ENCODE peak calls at places on chromosome 22, in eight cellular contexts. D is lower leg skin, G is progenitor cell of endocrine pancreas, E is left lung, R is tibial artery, U is CD14-positive monocyte, Z is GM06990, C is omental fat pad. Y is an unnamed sample.

GRCh38 chr22:50678218-50678650 is 5.6 kb downstream of the SHANK3 start:
- DNase-seq in D (peak), G (peak), E (peak), R (no peak), U (no peak), Z (no peak), C (no peak), Y (no peak)

GRCh38 chr22:17105143-17106129 is 15.7 kb downstream of the TMEM121B start:
- DNase-seq in D (no peak), G (no peak), E (no peak), R (no peak), U (peak), Z (no peak), C (no peak), Y (no peak)

GRCh38 chr22:50329236-50329635 is 2.4 kb upstream of the DENND6B start:
- DNase-seq in D (no peak), G (no peak), E (no peak), R (no peak), U (no peak), Z (no peak), C (no peak), Y (no peak)

GRCh38 chr22:45425531-45426265 is 12.2 kb downstream of the RIBC2 start:
- DNase-seq in D (peak), G (no peak), E (peak), R (peak), U (no peak), Z (no peak), C (no peak), Y (no peak)

GRCh38 chr22:21629262-21630149 is at the start of gene YDJC:
- DNase-seq in D (peak), G (peak), E (peak), R (peak), U (peak), Z (peak), C (peak), Y (peak)

GRCh38 chr22:39703890-39704658 is 133.5 kb downstream of the CACNA1I start:
- DNase-seq in D (no peak), G (no peak), E (peak), R (no peak), U (no peak), Z (no peak), C (no peak), Y (no peak)

GRCh38 chr22:49633010-49633324 is 194.7 kb downstream of the BRD1 start:
- DNase-seq in D (no peak), G (no peak), E (peak), R (no peak), U (no peak), Z (no peak), C (no peak), Y (no peak)

GRCh38 chr22:39233736-39234120 is 11.1 kb downstream of the PDGFB start:
- DNase-seq in D (no peak), G (no peak), E (peak), R (no peak), U (no peak), Z (no peak), C (no peak), Y (no peak)

GRCh38 chr22:47597041-47597440 is 834.6 kb downstream of the TBC1D22A start:
- DNase-seq in D (peak), G (no peak), E (no peak), R (no peak), U (no peak), Z (no peak), C (no peak), Y (no peak)

GRCh38 chr22:29315286-29316195 is at the start of gene RASL10A:
- DNase-seq in D (no peak), G (no peak), E (peak), R (no peak), U (no peak), Z (no peak), C (no peak), Y (no peak)

GRCh38 chr22:48927591-48927990 is 900.1 kb downstream of the BRD1 start:
- DNase-seq in D (peak), G (no peak), E (no peak), R (no peak), U (no peak), Z (no peak), C (no peak), Y (no peak)

GRCh38 chr22:40878937-40879336 is 17.0 kb upstream of the DNAJB7 start:
- DNase-seq in D (no peak), G (no peak), E (no peak), R (no peak), U (no peak), Z (no peak), C (no peak), Y (no peak)

GRCh38 chr22:21591695-21592094 is 24.2 kb downstream of the UBE2L3 start:
- DNase-seq in D (no peak), G (no peak), E (peak), R (no peak), U (no peak), Z (no peak), C (no peak), Y (no peak)

GRCh38 chr22:39405346-39406085 is 5.9 kb downstream of the TAB1 start:
- DNase-seq in D (no peak), G (no peak), E (peak), R (no peak), U (no peak), Z (no peak), C (peak), Y (no peak)

GRCh38 chr22:39448205-39449054 is 8.4 kb upstream of the MGAT3 start:
- DNase-seq in D (no peak), G (no peak), E (no peak), R (no peak), U (no peak), Z (no peak), C (no peak), Y (no peak)

GRCh38 chr22:35631597-35631996 is 14.5 kb upstream of the MB start:
- DNase-seq in D (no peak), G (no peak), E (no peak), R (no peak), U (peak), Z (no peak), C (no peak), Y (peak)

GRCh38 chr22:49793871-49794270 is 33.8 kb downstream of the BRD1 start:
- DNase-seq in D (no peak), G (no peak), E (peak), R (no peak), U (no peak), Z (no peak), C (no peak), Y (no peak)

GRCh38 chr22:28379075-28379806 is 300.4 kb downstream of the TTC28 start:
- DNase-seq in D (no peak), G (no peak), E (no peak), R (no peak), U (no peak), Z (no peak), C (no peak), Y (no peak)

GRCh38 chr22:32555546-32555945 is 80.9 kb downstream of the FBXO7 start:
- DNase-seq in D (no peak), G (no peak), E (no peak), R (no peak), U (no peak), Z (no peak), C (no peak), Y (no peak)

GRCh38 chr22:38923463-38924196 is 33.8 kb upstream of the APOBEC3A start:
- DNase-seq in D (peak), G (no peak), E (no peak), R (peak), U (no peak), Z (no peak), C (no peak), Y (peak)

GRCh38 chr22:50250555-50251471 is at the start of gene HDAC10:
- DNase-seq in D (peak), G (peak), E (peak), R (peak), U (peak), Z (peak), C (no peak), Y (peak)

GRCh38 chr22:44132724-44133123 is 48.0 kb upstream of the PARVG start:
- DNase-seq in D (no peak), G (no peak), E (no peak), R (no peak), U (no peak), Z (no peak), C (no peak), Y (no peak)
- TF ChIP-seq CTCF in D (no peak), G (no peak), E (no peak), R (no peak), U (no peak), Z (no peak), C (no peak), Y (no peak)

DNA sequence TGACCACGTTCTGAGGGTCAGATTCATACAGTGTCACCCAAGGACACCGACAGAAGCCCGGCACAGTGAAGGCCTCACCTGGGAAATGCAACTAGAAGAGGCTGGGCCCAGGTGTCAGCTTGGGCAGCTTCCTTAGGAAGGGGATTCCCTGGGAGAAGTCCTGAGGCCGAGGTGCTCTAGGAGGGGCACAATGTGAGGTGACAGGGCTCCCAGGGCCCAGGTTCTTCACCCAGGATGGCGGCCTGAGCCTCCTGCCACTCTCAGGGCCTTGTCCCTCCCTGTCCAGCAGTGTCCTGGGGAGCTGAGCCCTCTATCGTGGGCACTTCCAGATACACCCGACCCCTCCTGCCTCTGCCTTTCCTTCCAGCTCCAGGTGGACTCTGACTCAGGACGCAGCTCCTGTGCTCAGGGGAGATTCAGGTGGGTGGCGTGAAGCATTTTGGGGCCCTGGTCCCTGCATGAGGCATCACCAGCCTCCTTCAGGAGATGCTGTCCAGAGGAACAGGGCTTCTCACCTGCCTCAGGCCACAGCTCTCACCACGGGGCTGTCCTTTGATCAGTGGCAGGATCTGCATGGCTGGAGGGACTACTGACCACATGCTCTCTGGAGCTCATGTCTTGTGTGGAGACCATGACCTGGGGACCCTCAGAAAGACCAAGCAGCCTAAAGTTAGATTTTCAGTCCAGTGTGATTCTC is 58.6 kb downstream of the GGTLC2 start:
- DNase-seq in D (peak), G (no peak), E (no peak), R (no peak), U (no peak), Z (no peak), C (no peak), Y (no peak)
- TF ChIP-seq CTCF in D (no peak), G (no peak), E (no peak), R (no peak), U (no peak), Z (no peak), C (no peak), Y (no peak)

GRCh38 chr22:37030560-37031281 is 11.2 kb downstream of the MPST start:
- DNase-seq in D (no peak), G (no peak), E (no peak), R (no peak), U (no peak), Z (no peak), C (no peak), Y (no peak)
- TF ChIP-seq CTCF in D (no peak), G (no peak), E (no peak), R (no peak), U (no peak), Z (peak), C (no peak), Y (no peak)

DNA sequence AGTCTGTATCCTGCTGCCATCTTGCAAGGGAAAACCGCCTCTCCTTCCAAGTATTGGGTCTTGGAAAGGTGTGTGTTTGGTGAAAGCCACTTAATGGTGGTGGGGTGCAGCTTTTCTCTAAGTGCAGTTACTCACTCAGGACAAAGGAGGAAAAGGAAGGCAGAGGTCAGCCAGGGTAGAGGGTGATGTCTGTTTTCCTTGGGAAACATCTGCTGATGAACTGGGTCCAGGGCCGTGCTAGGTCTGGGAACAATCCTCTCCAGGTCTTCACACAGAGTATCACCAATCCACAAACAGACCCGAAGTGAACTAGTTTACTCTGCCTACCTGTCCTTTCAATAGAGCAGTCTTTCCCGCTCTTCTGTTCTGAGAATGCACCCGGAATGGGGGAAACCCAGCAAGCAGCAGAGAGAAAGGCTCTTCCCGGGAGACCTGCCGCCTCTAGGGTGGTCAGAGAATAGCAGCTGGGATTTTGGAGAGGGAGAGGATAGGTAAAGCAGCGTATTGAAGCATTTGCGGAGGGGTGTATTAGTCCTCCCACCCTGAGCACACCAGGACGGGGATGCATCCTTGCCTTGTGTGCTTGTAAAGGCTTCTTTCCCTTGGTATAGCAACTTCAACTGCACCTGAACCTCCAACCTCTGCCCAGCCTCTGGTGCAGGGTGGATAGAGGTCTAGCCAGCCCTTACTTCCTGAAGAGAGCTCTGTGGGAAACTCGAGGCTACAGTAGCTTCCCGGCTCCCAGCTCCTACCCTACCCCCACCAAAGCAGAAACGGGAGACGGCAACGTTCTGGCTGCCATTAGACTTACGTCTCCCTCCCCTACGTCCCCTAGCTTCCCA is 20.7 kb downstream of the LHFPL7 start:
- DNase-seq in D (no peak), G (no peak), E (no peak), R (no peak), U (no peak), Z (no peak), C (no peak), Y (no peak)
- TF ChIP-seq CTCF in D (no peak), G (no peak), E (no peak), R (no peak), U (no peak), Z (no peak), C (no peak), Y (no peak)

DNA sequence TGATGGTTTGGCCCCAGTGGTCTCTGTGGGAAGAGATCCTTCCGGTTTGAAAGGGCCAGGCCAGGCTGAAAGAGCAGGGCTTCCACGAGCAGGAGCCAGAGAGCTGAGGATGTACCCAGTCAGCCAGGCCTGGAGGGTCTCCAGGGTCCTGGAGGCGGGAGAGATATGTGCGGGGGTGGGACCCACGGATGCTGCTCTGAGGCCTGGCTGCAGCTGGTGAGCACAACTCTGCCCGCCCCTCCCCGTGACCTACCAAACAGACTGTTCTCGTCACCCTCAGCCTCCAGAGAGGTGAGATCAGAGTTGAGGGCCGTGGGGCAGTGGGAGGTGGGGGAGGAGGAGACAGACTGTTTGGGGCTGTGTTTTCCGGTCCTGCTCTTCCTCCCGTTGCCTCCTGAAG is 42.2 kb downstream of the TRIOBP start:
- DNase-seq in D (no peak), G (no peak), E (no peak), R (peak), U (no peak), Z (no peak), C (no peak), Y (no peak)
- TF ChIP-seq CTCF in D (no peak), G (no peak), E (no peak), R (no peak), U (no peak), Z (no peak), C (no peak), Y (no peak)

GRCh38 chr22:41946360-41947180 is at the start of gene CENPM:
- DNase-seq in D (peak), G (peak), E (peak), R (peak), U (peak), Z (peak), C (peak), Y (peak)
- TF ChIP-seq CTCF in D (no peak), G (peak), E (no peak), R (no peak), U (no peak), Z (peak), C (no peak), Y (peak)

GRCh38 chr22:31082606-31083376 is 1.7 kb downstream of the SMTN start:
- DNase-seq in D (peak), G (no peak), E (no peak), R (peak), U (peak), Z (no peak), C (peak), Y (peak)
- TF ChIP-seq CTCF in D (no peak), G (peak), E (peak), R (peak), U (peak), Z (peak), C (no peak), Y (peak)

DNA sequence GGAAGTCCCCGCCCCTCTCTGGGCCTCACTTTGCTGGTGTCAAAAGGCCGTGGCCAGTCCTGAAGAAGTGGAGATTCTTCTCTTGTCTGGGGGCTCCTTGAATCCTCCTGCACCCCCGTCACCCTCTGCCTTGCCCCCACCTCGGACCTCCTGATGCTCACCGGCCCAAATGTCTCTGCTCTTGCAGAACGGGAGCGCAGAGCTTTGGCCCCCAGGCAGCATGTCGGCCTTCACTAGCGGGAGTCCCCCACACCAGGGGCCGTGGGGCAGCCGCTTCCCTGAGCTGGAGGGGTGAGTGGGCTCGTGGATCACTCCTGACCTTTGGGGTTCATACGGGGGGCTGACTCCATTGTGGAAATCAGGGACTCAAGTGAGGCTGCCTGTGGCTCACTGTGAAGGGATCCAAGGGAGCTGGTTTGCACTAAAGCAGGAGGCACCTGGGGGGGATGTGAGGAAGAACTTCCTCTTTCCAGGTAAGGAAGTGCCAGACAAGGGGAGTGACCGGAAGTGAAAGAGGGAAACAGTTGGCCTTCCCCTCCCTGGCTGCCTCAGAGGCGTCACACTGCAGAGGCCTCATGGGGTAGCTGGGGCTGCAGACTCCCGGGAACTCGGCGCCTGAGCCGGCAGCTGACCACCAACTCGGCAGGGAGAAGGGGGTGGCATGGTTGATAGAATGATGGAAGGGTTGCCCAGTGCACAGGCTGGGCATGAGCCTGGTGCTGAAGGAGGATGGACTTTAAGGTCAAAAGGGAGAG is 23.1 kb downstream of the CSF2RB start:
- DNase-seq in D (peak), G (no peak), E (no peak), R (no peak), U (no peak), Z (no peak), C (no peak), Y (no peak)
- TF ChIP-seq CTCF in D (no peak), G (no peak), E (no peak), R (no peak), U (no peak), Z (no peak), C (no peak), Y (no peak)

Y was measured in MCF 10A.